ENCODE peak calls at places on chromosomes 4 and X, in nine cellular contexts. L, U, M, E, D, B, K, S and T are unnamed samples.

GRCh38 chrX:31331928-31332327 is 260.1 kb upstream of the FTHL17 start:
- DNase-seq in L (no peak), U (no peak), M (no peak), E (no peak), D (peak), B (peak), K (no peak), S (no peak), T (no peak)

GRCh38 chrX:68832101-68832416 is 3.2 kb downstream of the EFNB1 start:
- DNase-seq in L (peak), U (no peak), M (peak), E (peak), D (peak), B (no peak), K (peak), S (no peak), T (peak)

GRCh38 chr4:163344147-163345050 is 707 bp downstream of the NPY5R start:
- DNase-seq in L (no peak), U (no peak), M (no peak), E (no peak), D (no peak), B (no peak), K (no peak), S (no peak), T (no peak)

GRCh38 chrX:105483011-105483410 is 262.5 kb upstream of the TEX13A start:
- DNase-seq in L (no peak), U (no peak), M (no peak), E (no peak), D (peak), B (peak), K (no peak), S (no peak), T (no peak)

GRCh38 chr4:154593868-154594267 is 3.3 kb upstream of the FGA start:
- DNase-seq in L (no peak), U (no peak), M (no peak), E (no peak), D (no peak), B (no peak), K (no peak), S (no peak), T (no peak)

GRCh38 chr4:59612235-59612634 is 1587.9 kb upstream of the ADGRL3 start:
- DNase-seq in L (no peak), U (no peak), M (no peak), E (no peak), D (peak), B (peak), K (no peak), S (no peak), T (no peak)

GRCh38 chr4:146795721-146796120 is 149.9 kb downstream of the TTC29 start:
- DNase-seq in L (no peak), U (no peak), M (no peak), E (no peak), D (no peak), B (no peak), K (no peak), S (no peak), T (no peak)

GRCh38 chrX:30278365-30278764 is 30.8 kb downstream of the NR0B1 start:
- DNase-seq in L (no peak), U (no peak), M (no peak), E (no peak), D (peak), B (no peak), K (no peak), S (no peak), T (no peak)

GRCh38 chr4:120948382-120948781 is 25.9 kb upstream of the PRDM5 start:
- DNase-seq in L (no peak), U (no peak), M (peak), E (no peak), D (no peak), B (peak), K (no peak), S (no peak), T (no peak)

GRCh38 chr4:2537011-2537830 is 774 bp downstream of the FAM193A start:
- DNase-seq in L (peak), U (no peak), M (peak), E (no peak), D (peak), B (peak), K (peak), S (no peak), T (peak)

GRCh38 chrX:153972368-153973126 is at the start of gene TMEM187:
- DNase-seq in L (peak), U (peak), M (peak), E (peak), D (peak), B (peak), K (peak), S (peak), T (peak)

GRCh38 chr4:159012381-159012780 is 90.5 kb upstream of the RAPGEF2 start:
- DNase-seq in L (no peak), U (no peak), M (no peak), E (no peak), D (peak), B (peak), K (no peak), S (no peak), T (no peak)

GRCh38 chr4:189404271-189404670 is 536.4 kb upstream of the FRG1 start:
- DNase-seq in L (no peak), U (no peak), M (no peak), E (no peak), D (no peak), B (no peak), K (no peak), S (no peak), T (no peak)

GRCh38 chr4:23981328-23981727 is 91.5 kb upstream of the PPARGC1A start:
- DNase-seq in L (no peak), U (no peak), M (no peak), E (no peak), D (no peak), B (no peak), K (no peak), S (no peak), T (no peak)

GRCh38 chrX:9604111-9604907 is 139.5 kb downstream of the TBL1X start:
- DNase-seq in L (no peak), U (no peak), M (no peak), E (no peak), D (no peak), B (no peak), K (no peak), S (peak), T (no peak)

GRCh38 chrX:114580336-114580735 is 3.5 kb upstream of the HTR2C start:
- DNase-seq in L (no peak), U (no peak), M (no peak), E (no peak), D (no peak), B (no peak), K (no peak), S (no peak), T (no peak)
- TF ChIP-seq CTCF in L (no peak), U (no peak), M (no peak), E (no peak), D (no peak), B (peak), K (no peak), S (no peak), T (no peak)

GRCh38 chr4:87219648-87220093 is 747 bp downstream of the KLHL8 start:
- DNase-seq in L (no peak), U (no peak), M (peak), E (no peak), D (peak), B (no peak), K (peak), S (no peak), T (peak)

GRCh38 chr4:87216469-87216868 is 3.9 kb downstream of the KLHL8 start:
- DNase-seq in L (no peak), U (no peak), M (no peak), E (no peak), D (no peak), B (no peak), K (no peak), S (no peak), T (no peak)

GRCh38 chr4:87224036-87224923 is 3.9 kb upstream of the KLHL8 start:
- DNase-seq in L (no peak), U (no peak), M (no peak), E (no peak), D (no peak), B (no peak), K (no peak), S (no peak), T (no peak)

GRCh38 chr4:87220094-87220831 is at the start of gene KLHL8:
- DNase-seq in L (peak), U (peak), M (peak), E (peak), D (peak), B (peak), K (peak), S (peak), T (peak)
- TF ChIP-seq CTCF in L (no peak), U (no peak), M (no peak), E (peak), D (peak), B (no peak), K (no peak), S (peak), T (no peak)

DNA sequence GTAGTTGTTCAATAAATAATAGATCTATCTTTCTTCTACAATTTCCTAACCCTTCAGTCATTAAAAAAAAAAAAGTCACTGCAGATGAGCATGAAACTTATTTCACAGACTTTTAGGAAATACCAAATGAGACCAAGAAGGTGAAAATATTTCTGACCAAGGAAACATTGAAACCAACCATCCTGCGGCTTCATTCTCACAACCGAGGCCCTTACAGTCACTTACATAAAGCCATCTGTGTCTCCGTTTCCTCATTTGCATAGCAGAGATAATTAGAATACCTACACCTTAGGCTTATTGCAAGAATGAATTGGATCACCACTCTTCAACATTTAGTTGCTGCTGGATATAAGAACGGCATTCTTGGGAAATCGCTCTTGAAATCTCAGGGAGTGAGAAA is 356.3 kb downstream of the HS3ST1 start:
- DNase-seq in L (no peak), U (no peak), M (no peak), E (no peak), D (no peak), B (no peak), K (no peak), S (no peak), T (no peak)
- TF ChIP-seq CTCF in L (no peak), U (no peak), M (no peak), E (no peak), D (no peak), B (no peak), K (no peak), S (no peak), T (no peak)

DNA sequence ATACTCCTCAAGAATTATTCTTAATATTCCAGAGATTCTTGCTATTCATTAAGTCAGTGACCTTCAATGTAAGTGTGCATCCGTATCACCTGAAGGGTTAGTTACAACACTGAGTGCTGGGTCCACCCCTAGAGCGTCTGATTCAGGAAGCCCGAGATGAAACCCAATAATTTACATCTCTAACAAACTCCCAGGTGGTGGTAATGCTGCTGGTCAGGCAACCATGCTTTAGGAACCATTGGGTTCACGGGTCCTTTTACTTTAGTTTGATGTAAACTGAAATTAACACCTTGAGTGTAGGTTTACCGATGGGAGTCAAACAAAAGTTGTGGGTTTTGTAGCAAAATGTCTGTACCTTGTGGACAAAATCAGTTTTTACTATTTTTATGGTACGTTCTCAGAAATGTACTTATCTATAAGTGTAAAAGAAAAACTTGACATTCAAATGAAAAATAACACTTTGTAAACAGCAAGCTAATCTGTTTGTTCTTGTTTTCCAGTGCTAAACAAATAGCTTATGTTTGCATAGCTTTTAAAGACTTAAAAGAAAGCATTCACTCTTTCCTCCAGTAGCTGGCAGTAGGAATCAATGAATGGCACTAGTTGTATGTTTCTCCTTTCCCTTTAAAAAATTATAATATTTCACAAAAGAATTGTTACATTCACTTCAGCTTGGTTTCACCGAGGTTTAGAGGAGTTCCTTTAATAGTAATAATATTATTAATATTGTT is 32.7 kb downstream of the ACE2 start:
- DNase-seq in L (no peak), U (no peak), M (no peak), E (no peak), D (peak), B (no peak), K (no peak), S (no peak), T (no peak)
- TF ChIP-seq CTCF in L (no peak), U (no peak), M (no peak), E (no peak), D (peak), B (peak), K (no peak), S (no peak), T (no peak)

DNA sequence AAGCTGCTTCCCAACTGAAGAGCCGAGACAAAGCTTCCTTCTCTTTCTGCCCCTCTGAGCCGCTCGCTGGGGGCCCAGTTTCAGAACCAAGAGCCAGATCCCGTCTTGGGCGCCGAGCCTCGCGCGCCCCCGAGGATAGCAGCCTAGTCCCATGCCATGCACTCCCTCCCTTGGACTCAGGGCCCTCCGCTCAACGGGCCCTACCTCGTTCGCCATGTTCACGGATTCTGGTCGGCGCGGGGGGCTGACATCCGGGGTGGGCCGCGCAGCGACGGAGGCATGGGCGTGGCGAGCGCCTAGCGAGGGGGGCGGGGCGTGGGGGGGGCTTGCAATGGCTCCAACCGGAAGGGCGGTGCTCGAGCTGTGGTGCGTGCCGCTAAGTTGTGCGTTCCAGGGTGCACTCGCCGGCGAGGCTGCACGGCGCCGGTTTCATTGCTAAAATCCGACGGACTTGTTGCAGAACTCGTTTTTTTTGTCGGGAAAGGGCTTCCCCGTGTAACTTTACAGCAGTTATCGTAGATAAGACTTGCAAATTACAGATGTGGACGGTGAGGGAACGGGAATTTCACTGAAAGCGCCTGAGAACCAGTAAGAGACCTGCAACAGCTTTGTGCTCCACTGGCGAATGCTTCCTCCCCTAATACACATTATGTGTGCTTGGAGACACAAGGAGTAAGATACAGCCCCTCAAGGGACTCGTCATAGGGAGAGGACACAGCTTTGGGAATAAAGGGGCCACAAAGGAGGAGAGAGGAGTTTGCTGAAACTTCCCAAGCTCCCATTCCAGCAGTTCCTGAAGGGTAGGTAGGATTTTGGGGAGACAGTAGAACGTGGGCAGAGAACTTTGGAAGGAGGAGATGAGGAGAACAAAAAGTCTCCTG is at the start of gene ADH5:
- DNase-seq in L (peak), U (peak), M (peak), E (peak), D (peak), B (peak), K (peak), S (peak), T (peak)
- TF ChIP-seq CTCF in L (no peak), U (no peak), M (no peak), E (no peak), D (no peak), B (no peak), K (no peak), S (no peak), T (no peak)

GRCh38 chr4:145061325-145061920 is 36.6 kb downstream of the ANAPC10 start:
- DNase-seq in L (no peak), U (no peak), M (no peak), E (peak), D (peak), B (no peak), K (peak), S (no peak), T (peak)
- TF ChIP-seq CTCF in L (peak), U (no peak), M (no peak), E (peak), D (no peak), B (peak), K (peak), S (peak), T (no peak)

DNA sequence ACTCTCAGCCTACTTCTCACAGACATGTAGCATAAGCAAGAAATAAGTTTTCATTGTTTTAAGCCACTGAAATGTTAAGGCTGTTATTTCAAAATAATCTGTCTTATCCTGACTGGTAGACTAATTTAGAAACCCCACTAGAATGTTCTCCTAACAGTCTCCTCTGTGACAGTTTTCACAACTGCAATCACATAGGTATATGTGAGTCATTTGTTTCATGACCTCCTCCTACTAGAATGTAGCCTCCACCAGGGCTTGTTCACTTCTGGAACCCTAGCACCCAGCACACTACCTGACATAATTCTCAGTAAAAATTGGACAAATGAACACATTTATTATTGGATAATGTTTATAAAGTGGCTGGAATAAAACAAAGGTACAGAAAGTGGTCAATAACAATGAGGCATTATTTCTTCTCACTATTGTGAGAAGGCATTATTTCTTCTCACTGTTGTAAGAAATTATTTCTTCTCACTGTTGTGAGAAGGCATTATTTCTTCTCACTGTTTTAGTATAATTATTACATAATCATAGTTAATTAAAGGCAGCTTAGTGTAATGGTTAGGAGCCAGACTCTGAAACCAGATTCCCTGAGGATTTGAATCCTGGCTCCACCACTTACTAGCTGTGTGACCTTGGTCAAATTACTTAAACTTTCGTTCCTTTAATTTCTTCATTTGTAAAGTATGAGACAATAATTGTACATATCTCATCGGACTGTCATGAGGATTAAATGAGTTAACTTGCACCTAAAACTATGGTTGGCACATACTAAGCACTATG is 251.5 kb downstream of the RASL11B start:
- DNase-seq in L (no peak), U (no peak), M (no peak), E (no peak), D (peak), B (no peak), K (no peak), S (no peak), T (no peak)
- TF ChIP-seq CTCF in L (no peak), U (no peak), M (no peak), E (no peak), D (no peak), B (no peak), K (no peak), S (no peak), T (no peak)